ENCODE peak calls at places on chromosome 10, in six cellular contexts. G, E, R, D, L and Q are unnamed samples.

GRCh38 chr10:51433949-51434348 is 265.4 kb downstream of the CSTF2T start:
- DNase-seq in G (no peak), E (no peak), R (no peak), D (no peak), L (no peak), Q (no peak)

GRCh38 chr10:71868192-71868697 is 17.2 kb upstream of the PSAP start:
- DNase-seq in G (peak; percentile 68), E (no peak), R (peak; percentile 77), D (no peak), L (peak; percentile 80), Q (peak; percentile 76)

GRCh38 chr10:123462760-123463159 is 203.4 kb upstream of the GPR26 start:
- DNase-seq in G (no peak), E (no peak), R (no peak), D (no peak), L (no peak), Q (peak; percentile 27)

GRCh38 chr10:101241840-101242707 is 12.8 kb upstream of the LBX1 start:
- DNase-seq in G (no peak), E (no peak), R (no peak), D (no peak), L (no peak), Q (no peak)

GRCh38 chr10:46272863-46273415 is 13.9 kb upstream of the ANTXRL start:
- DNase-seq in G (no peak), E (peak; percentile 41), R (peak; percentile 63), D (no peak), L (no peak), Q (no peak)

GRCh38 chr10:11705687-11706086 is 36.5 kb upstream of the ECHDC3 start:
- DNase-seq in G (no peak), E (no peak), R (no peak), D (no peak), L (no peak), Q (no peak)

GRCh38 chr10:43961523-43962345 is 313.1 kb upstream of the ZNF32 start:
- DNase-seq in G (no peak), E (peak; percentile 22), R (peak; percentile 46), D (no peak), L (no peak), Q (no peak)

GRCh38 chr10:24762161-24762924 is 38.7 kb upstream of the ARHGAP21 start:
- DNase-seq in G (no peak), E (no peak), R (no peak), D (no peak), L (no peak), Q (peak; percentile 1)

GRCh38 chr10:71323407-71323806 is 4.3 kb downstream of the SLC29A3 start:
- DNase-seq in G (no peak), E (no peak), R (no peak), D (no peak), L (peak; percentile 50), Q (peak; percentile 44)

GRCh38 chr10:103661198-103661950 is 167.9 kb downstream of the NEURL1 start:
- DNase-seq in G (peak; percentile 77), E (peak; percentile 78), R (peak; percentile 87), D (peak; percentile 96), L (no peak), Q (no peak)
- TF ChIP-seq POLR2A in G (peak; percentile 71), E (peak; percentile 33), R (no peak), D (peak; percentile 91), L (no peak), Q (no peak)

GRCh38 chr10:28302668-28303488 is at the start of gene MPP7:
- DNase-seq in G (peak; percentile 95), E (peak; percentile 93), R (peak; percentile 99), D (peak; percentile 97), L (peak; percentile 97), Q (peak; percentile 95)
- TF ChIP-seq POLR2A in G (peak; percentile 85), E (peak; percentile 89), R (no peak), D (peak; percentile 24), L (no peak), Q (peak; percentile 15)

DNA sequence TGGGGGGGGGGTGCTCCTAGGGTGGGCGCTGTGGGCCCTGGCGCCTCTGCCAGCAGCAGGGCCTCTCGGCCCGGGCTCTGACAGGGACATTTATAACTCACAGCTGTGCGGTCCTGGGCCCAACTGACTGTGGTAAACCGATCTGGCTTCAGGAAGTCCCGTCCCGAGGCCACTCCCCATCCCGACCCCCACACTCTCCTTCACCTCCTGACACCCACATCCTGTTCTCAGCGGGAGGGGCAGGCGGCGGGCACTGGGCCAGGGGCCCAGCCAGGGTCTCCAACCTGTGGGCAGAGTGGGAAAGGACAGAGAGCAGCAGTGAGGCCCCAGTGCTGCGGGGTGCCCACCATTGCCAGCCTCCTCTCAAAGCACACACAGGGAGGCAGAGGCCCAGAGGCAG is 69.1 kb downstream of the ZMIZ1 start:
- DNase-seq in G (peak; percentile 42), E (no peak), R (peak; percentile 87), D (no peak), L (no peak), Q (no peak)
- TF ChIP-seq POLR2A in G (no peak), E (no peak), R (no peak), D (no peak), L (no peak), Q (peak; percentile 32)

DNA sequence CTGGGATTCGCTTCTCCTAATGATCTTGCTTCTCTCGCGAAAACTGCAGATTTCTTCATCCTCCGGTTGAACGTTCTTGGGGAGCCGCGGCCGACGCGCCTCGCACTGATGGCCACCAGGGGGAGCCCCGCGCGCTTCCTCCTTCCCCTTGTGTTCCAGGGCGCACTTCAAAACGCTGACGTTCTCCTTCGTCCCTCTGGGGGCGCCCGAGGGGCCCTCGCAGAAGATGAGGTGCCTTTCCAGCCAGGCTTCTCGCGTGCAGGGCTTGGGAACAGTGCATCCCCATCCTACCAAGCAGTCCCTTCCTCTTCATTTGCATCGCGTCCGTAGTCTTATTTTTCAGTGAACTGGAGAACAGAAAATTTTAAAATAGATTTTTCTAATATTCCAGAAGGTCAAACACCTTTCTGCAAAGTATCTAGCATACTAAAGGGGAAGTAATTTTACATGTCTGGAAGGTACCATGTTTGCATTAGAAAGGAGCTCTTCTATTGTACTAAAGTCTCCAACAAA is 22.5 kb downstream of the GSTO2 start:
- DNase-seq in G (peak; percentile 91), E (peak; percentile 95), R (peak; percentile 98), D (peak; percentile 93), L (peak; percentile 88), Q (peak; percentile 84)
- TF ChIP-seq POLR2A in G (no peak), E (no peak), R (no peak), D (no peak), L (no peak), Q (no peak)

GRCh38 chr10:6053816-6054581 is 8.2 kb downstream of the IL2RA start:
- DNase-seq in G (peak; percentile 52), E (peak; percentile 34), R (peak; percentile 81), D (no peak), L (no peak), Q (no peak)
- TF ChIP-seq POLR2A in G (no peak), E (no peak), R (no peak), D (no peak), L (no peak), Q (no peak)

GRCh38 chr10:132614431-132615341 is 77.1 kb downstream of the INPP5A start:
- DNase-seq in G (no peak), E (no peak), R (peak; percentile 59), D (peak; percentile 42), L (no peak), Q (no peak)
- TF ChIP-seq POLR2A in G (no peak), E (no peak), R (no peak), D (no peak), L (no peak), Q (no peak)

GRCh38 chr10:13542533-13542932 is 13.7 kb upstream of the BEND7 start:
- DNase-seq in G (no peak), E (no peak), R (no peak), D (no peak), L (no peak), Q (no peak)

GRCh38 chr10:13535346-13535745 is 6.5 kb upstream of the BEND7 start:
- DNase-seq in G (no peak), E (no peak), R (no peak), D (no peak), L (no peak), Q (no peak)

GRCh38 chr10:13536674-13537366 is 8.0 kb upstream of the BEND7 start:
- DNase-seq in G (peak; percentile 51), E (peak; percentile 86), R (peak; percentile 80), D (no peak), L (peak; percentile 70), Q (peak; percentile 32)
- TF ChIP-seq POLR2A in G (no peak), E (no peak), R (no peak), D (no peak), L (no peak), Q (no peak)

DNA sequence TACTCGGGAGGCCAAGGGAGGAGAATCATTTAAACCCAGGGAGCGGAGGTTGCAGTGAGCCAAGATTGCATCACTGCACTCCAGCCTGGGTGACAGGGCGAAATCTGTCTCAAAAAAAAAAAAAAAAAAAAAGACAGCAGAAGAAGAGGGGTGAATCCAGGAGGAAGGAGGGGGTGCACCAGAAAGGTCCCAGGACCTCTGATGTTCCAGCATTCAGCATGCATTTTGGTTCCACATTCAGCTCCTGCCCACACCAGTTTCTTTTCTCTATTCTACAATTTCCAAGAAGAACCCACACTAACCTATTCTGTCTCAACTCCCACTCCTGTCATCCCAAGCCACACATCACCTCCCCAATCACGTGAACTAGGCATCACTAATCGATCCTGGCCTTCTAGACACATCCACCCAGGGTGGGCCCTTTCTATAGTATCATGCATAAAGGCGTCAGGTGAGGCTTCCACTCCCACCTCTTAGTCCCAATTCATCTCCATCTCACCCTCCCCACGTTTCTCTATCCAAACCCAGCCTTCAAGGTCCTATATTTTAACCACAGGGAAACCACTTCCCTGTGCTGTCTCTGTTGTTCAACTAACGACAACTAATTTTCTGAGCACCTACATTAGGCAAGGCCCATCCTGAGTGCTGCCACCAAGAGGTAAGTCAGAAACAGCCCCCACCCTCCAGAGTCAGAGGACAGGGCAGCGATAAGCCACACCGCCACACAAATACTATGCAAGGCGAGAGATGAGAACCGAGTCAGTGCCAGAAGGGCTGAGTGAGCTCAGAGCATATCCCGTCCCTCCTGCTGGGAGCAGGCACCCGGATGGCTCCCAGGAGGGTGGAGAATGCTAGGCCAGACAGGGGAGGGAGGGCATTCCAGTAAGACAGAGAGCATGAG is 2.2 kb downstream of the ANXA11 start:
- DNase-seq in G (peak; percentile 72), E (no peak), R (peak; percentile 88), D (peak; percentile 85), L (peak; percentile 75), Q (peak; percentile 93)
- TF ChIP-seq POLR2A in G (peak; percentile 27), E (no peak), R (no peak), D (peak; percentile 36), L (no peak), Q (no peak)

DNA sequence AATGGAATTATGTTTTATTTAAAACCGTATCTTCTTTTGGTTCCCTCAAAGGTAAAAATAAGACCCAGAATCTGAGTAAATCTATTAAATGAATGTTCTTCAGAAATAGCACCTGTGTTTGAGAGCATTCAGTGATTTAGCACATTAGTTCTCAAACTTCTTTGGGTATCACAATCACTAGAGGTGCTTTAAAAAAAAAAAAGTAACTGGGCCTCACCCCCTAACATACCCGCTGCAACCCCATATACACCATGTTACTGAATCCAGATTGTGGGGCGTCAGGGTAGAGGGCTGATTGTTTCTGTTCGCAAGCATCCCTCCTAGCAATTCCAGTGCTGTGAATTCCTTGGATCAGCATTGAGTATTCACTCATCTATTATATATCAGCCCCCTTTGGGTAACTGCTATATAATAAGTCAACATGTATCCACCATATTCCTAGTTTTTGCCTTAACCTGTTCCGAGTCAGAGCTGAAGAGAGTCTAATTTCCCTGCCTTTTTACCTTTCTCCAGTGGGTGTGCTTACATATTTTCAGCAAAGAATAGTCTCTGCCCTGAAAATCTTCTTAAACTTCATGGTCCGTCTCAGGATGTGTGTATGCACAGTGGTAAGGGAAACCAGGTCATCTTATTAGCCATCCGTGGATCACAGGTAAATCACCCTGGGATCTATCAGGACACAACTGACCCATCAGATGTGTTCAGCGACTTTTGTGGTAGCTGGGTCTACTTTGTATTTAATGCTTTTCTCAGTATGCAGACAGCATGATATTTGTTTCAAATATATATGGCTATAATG is 40.2 kb downstream of the CALML5 start:
- DNase-seq in G (no peak), E (no peak), R (no peak), D (no peak), L (no peak), Q (no peak)
- TF ChIP-seq POLR2A in G (no peak), E (no peak), R (no peak), D (no peak), L (no peak), Q (no peak)